ENCODE peak calls at places on chromosomes 6 and 20, in six cellular contexts. Y is HT-29, X is EL, S is Right ventricle myocardium superior, Q is T-helper 9 cell, A is epithelial cell of proximal tubule. B is an unnamed sample.

GRCh38 chr20:20393207-20393606 is 25.3 kb downstream of the INSM1 start:
- DNase-seq in Y (no peak), X (peak; percentile 72), S (no peak), Q (no peak), A (no peak), B (no peak)

GRCh38 chr6:62283828-62284411 is 2.1 kb downstream of the KHDRBS2 start:
- DNase-seq in Y (peak; percentile 54), X (no peak), S (no peak), Q (no peak), A (no peak), B (peak; percentile 47)

GRCh38 chr20:13877789-13878188 is 93.0 kb downstream of the NDUFAF5 start:
- DNase-seq in Y (no peak), X (no peak), S (no peak), Q (no peak), A (no peak), B (peak; percentile 67)

GRCh38 chr6:32852018-32852843 is 1.3 kb downstream of the TAP1 start:
- DNase-seq in Y (no peak), X (peak; percentile 40), S (peak; percentile 59), Q (no peak), A (no peak), B (no peak)

GRCh38 chr6:2116496-2116895 is 128.9 kb downstream of the GMDS start:
- DNase-seq in Y (no peak), X (peak; percentile 44), S (no peak), Q (no peak), A (no peak), B (no peak)

GRCh38 chr20:60117040-60117439 is 158.8 kb downstream of the CDH26 start:
- DNase-seq in Y (no peak), X (peak; percentile 4), S (no peak), Q (no peak), A (no peak), B (no peak)

GRCh38 chr6:34746104-34746846 is 11.0 kb upstream of the SNRPC start:
- DNase-seq in Y (no peak), X (no peak), S (no peak), Q (no peak), A (no peak), B (no peak)

GRCh38 chr20:49916146-49917002 is 1.0 kb upstream of the SPATA2 start:
- DNase-seq in Y (peak; percentile 95), X (peak; percentile 28), S (no peak), Q (no peak), A (no peak), B (peak; percentile 11)

GRCh38 chr6:149896491-149896890 is 1.4 kb downstream of the RAET1E start:
- DNase-seq in Y (no peak), X (peak; percentile 69), S (no peak), Q (no peak), A (no peak), B (no peak)

GRCh38 chr6:54255881-54256280 is 52.4 kb upstream of the TINAG start:
- DNase-seq in Y (no peak), X (no peak), S (no peak), Q (no peak), A (no peak), B (no peak)

GRCh38 chr6:150511313-150511712 is 88.4 kb upstream of the PLEKHG1 start:
- DNase-seq in Y (no peak), X (no peak), S (no peak), Q (no peak), A (no peak), B (no peak)

B was measured in COR-L47.